ENCODE peak calls at places on chromosomes 4 and X, in six cellular contexts. One of them, this sample, is unnamed.

GRCh38 chrX:129188223-129188622 is 335.1 kb downstream of the SMARCA1 start:
- DNase-seq in PC-3: no peak
- DNase-seq in neural progenitor cell: peak
- DNase-seq in MM.1S: no peak
- DNase-seq in HCT116: no peak
- DNase-seq in SK-N-SH: no peak
- DNase-seq in this sample: no peak

GRCh38 chrX:11100281-11101035 is 10.7 kb upstream of the HCCS start:
- DNase-seq in HCT116: no peak
- DNase-seq in PC-3: peak
- DNase-seq in MM.1S: no peak
- DNase-seq in SK-N-SH: peak
- DNase-seq in neural progenitor cell: peak
- DNase-seq in this sample: peak

GRCh38 chrX:138127314-138127713 is 561.4 kb downstream of the ZIC3 start:
- DNase-seq in SK-N-SH: no peak
- DNase-seq in HCT116: no peak
- DNase-seq in MM.1S: no peak
- DNase-seq in PC-3: peak
- DNase-seq in neural progenitor cell: no peak
- DNase-seq in this sample: peak

GRCh38 chr4:20565075-20565721 is 135.1 kb upstream of the PACRGL start:
- DNase-seq in HCT116: no peak
- DNase-seq in PC-3: no peak
- DNase-seq in SK-N-SH: no peak
- DNase-seq in neural progenitor cell: no peak
- DNase-seq in MM.1S: no peak
- DNase-seq in this sample: no peak

GRCh38 chr4:174199735-174200134 is 83.7 kb downstream of the FBXO8 start:
- DNase-seq in neural progenitor cell: no peak
- DNase-seq in PC-3: no peak
- DNase-seq in SK-N-SH: no peak
- DNase-seq in MM.1S: no peak
- DNase-seq in HCT116: no peak
- DNase-seq in this sample: no peak

GRCh38 chr4:110619401-110620247 is 3.3 kb downstream of the PITX2 start:
- DNase-seq in PC-3: no peak
- DNase-seq in neural progenitor cell: peak
- DNase-seq in HCT116: no peak
- DNase-seq in SK-N-SH: no peak
- DNase-seq in MM.1S: no peak
- DNase-seq in this sample: no peak

GRCh38 chr4:18938343-18939109 is 917.0 kb upstream of the LCORL start:
- DNase-seq in neural progenitor cell: no peak
- DNase-seq in HCT116: no peak
- DNase-seq in SK-N-SH: no peak
- DNase-seq in PC-3: no peak
- DNase-seq in MM.1S: no peak
- DNase-seq in this sample: peak

GRCh38 chrX:723781-724180 is 93.2 kb downstream of the SHOX start:
- DNase-seq in SK-N-SH: no peak
- DNase-seq in neural progenitor cell: no peak
- DNase-seq in MM.1S: no peak
- DNase-seq in PC-3: no peak
- DNase-seq in HCT116: no peak
- DNase-seq in this sample: peak

GRCh38 chr4:38308728-38309315 is 348.6 kb downstream of the PTTG2 start:
- DNase-seq in HCT116: no peak
- DNase-seq in MM.1S: no peak
- DNase-seq in neural progenitor cell: no peak
- DNase-seq in SK-N-SH: no peak
- DNase-seq in PC-3: peak
- DNase-seq in this sample: peak

GRCh38 chr4:156638925-156639605 is 332.5 kb downstream of the PDGFC start:
- DNase-seq in neural progenitor cell: no peak
- DNase-seq in SK-N-SH: no peak
- DNase-seq in PC-3: peak
- DNase-seq in HCT116: no peak
- DNase-seq in MM.1S: no peak
- DNase-seq in this sample: peak

GRCh38 chrX:21907250-21907649 is 33.3 kb upstream of the SMS start:
- DNase-seq in MM.1S: no peak
- DNase-seq in HCT116: no peak
- DNase-seq in PC-3: no peak
- DNase-seq in neural progenitor cell: no peak
- DNase-seq in SK-N-SH: no peak
- DNase-seq in this sample: no peak

GRCh38 chrX:118167361-118167760 is 50.8 kb upstream of the KLHL13 start:
- DNase-seq in neural progenitor cell: no peak
- DNase-seq in PC-3: no peak
- DNase-seq in MM.1S: no peak
- DNase-seq in HCT116: no peak
- DNase-seq in SK-N-SH: no peak
- DNase-seq in this sample: no peak

GRCh38 chrX:152588206-152588605 is 49.5 kb upstream of the GABRQ start:
- DNase-seq in SK-N-SH: no peak
- DNase-seq in neural progenitor cell: no peak
- DNase-seq in HCT116: no peak
- DNase-seq in PC-3: no peak
- DNase-seq in MM.1S: no peak
- DNase-seq in this sample: no peak

GRCh38 chr4:41172772-41173171 is 41.6 kb downstream of the APBB2 start:
- DNase-seq in HCT116: no peak
- DNase-seq in MM.1S: no peak
- DNase-seq in neural progenitor cell: no peak
- DNase-seq in SK-N-SH: no peak
- DNase-seq in PC-3: no peak
- DNase-seq in this sample: no peak

GRCh38 chr4:73727685-73728084 is 12.7 kb upstream of the CXCL8 start:
- DNase-seq in HCT116: no peak
- DNase-seq in PC-3: peak
- DNase-seq in SK-N-SH: no peak
- DNase-seq in neural progenitor cell: no peak
- DNase-seq in MM.1S: no peak
- DNase-seq in this sample: no peak

GRCh38 chr4:16001484-16001858 is 38.5 kb upstream of the FGFBP2 start:
- DNase-seq in HCT116: peak
- DNase-seq in neural progenitor cell: peak
- DNase-seq in MM.1S: peak
- DNase-seq in PC-3: peak
- DNase-seq in SK-N-SH: peak
- DNase-seq in this sample: peak

DNA sequence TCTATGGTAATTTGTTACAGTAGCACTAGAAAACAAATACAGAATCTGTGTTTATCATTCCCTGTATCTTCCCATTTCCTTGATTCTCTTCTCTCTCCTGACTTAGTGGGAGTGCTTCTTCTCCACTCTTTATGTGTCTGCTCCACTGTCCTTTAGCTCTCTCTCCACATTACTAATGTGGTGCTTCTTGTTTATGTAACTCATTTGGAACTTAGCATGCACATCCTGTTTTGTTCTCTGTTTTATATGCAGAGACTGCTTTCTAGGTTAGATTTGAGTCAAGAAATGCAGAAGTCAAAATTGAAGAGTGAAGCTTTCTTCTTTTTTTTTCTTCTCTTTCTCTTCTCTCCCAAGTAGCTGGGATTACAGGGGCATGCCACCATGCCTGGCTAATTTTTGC is 25.9 kb downstream of the ADH1A start:
- DNase-seq in neural progenitor cell: no peak
- DNase-seq in PC-3: no peak
- DNase-seq in HCT116: no peak
- DNase-seq in MM.1S: no peak
- DNase-seq in SK-N-SH: no peak
- DNase-seq in this sample: no peak
- TF ChIP-seq EZH2phosphoT487 in neural progenitor cell: no peak
- TF ChIP-seq EZH2phosphoT487 in PC-3: no peak
- TF ChIP-seq EZH2phosphoT487 in HCT116: no peak
- TF ChIP-seq EZH2phosphoT487 in MM.1S: no peak
- TF ChIP-seq EZH2phosphoT487 in SK-N-SH: no peak
- TF ChIP-seq EZH2phosphoT487 in this sample: no peak

DNA sequence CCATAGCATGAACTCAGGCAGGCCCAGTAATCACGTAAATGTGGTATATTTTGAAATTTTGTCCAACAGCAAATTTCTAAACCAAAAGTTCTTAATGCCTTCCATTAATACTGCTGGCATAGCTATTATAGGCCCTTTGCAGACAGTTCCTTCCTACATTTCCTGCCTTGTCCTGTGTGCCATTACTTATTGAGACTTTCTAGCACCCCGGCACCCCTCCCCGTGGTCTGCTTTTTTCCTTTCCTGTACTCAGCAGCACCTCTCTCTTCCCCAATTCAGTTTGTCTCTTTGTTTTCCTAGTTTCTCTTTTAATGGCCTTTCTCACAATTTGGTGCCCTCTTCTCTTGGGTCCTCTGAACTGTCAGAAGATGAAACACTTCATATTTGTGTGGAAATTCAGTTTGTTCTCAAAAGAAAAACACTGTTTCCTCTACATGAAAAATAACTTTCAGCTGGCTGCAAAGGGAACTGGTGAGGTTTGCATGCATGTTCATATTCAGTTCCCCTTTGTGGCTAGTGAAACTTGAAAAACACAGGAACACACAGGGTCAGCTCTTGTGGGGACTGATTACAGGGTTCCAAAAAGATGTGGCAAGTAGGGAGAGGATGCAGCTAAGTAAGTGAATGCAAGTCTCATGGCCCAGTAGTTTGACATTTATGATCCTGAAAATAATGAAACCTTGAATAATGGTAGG is 17.1 kb downstream of the GPR34 start:
- DNase-seq in neural progenitor cell: no peak
- DNase-seq in MM.1S: peak
- DNase-seq in HCT116: no peak
- DNase-seq in SK-N-SH: no peak
- DNase-seq in PC-3: no peak
- DNase-seq in this sample: no peak
- H3K4me2 ChIP-seq in neural progenitor cell: no peak
- H3K4me2 ChIP-seq in MM.1S: peak
- H3K4me2 ChIP-seq in HCT116: no peak
- H3K4me2 ChIP-seq in SK-N-SH: no peak
- H3K4me2 ChIP-seq in PC-3: no peak
- H3K4me2 ChIP-seq in this sample: no peak

GRCh38 chr4:80192252-80192866 is 4.9 kb upstream of the PRDM8 start:
- DNase-seq in neural progenitor cell: no peak
- DNase-seq in MM.1S: no peak
- DNase-seq in PC-3: no peak
- DNase-seq in HCT116: no peak
- DNase-seq in SK-N-SH: no peak
- DNase-seq in this sample: no peak

GRCh38 chr4:80188457-80188800 is 8.9 kb upstream of the PRDM8 start:
- DNase-seq in MM.1S: no peak
- DNase-seq in PC-3: no peak
- DNase-seq in HCT116: no peak
- DNase-seq in SK-N-SH: no peak
- DNase-seq in neural progenitor cell: no peak
- DNase-seq in this sample: no peak

GRCh38 chr4:80189581-80189955 is 7.7 kb upstream of the PRDM8 start:
- DNase-seq in MM.1S: no peak
- DNase-seq in SK-N-SH: no peak
- DNase-seq in neural progenitor cell: no peak
- DNase-seq in HCT116: no peak
- DNase-seq in PC-3: no peak
- DNase-seq in this sample: no peak

GRCh38 chr4:80188801-80189458 is 8.4 kb upstream of the PRDM8 start:
- DNase-seq in neural progenitor cell: no peak
- DNase-seq in MM.1S: no peak
- DNase-seq in HCT116: no peak
- DNase-seq in PC-3: no peak
- DNase-seq in SK-N-SH: no peak
- DNase-seq in this sample: no peak

DNA sequence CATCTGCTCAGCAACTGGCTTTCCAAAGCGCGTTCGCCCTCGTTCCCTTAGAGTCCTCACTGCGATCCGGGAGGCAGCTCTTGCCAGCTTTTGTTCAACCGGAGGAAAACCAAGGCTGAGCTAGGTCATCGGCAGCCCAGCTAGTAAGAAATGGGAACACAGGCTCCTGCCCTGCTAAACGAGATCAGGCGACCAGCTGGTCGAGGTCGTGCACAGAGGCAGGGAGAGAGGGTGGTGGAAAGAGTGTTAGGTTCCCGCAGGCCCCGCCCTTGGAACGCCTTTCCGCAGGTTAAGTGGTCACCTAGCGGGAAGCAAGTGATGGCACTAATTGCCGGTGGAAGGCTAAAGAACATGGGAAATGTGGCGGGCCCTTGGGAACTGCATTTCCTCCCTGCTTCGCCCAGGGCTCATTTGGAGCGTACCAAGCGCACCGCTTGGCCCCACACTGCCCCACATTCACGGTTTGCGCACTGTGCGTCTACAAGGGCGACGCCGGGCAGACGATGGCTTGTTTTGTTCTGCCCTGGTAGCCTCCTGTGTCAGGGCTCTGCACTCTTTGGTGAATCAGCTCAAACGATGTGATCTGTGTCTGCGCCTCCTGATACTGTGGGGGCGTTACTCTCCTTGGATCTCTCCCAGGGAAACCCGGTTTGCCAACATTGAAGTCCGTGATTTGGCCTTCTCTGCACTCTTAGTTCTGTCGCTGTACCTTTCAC is 7.2 kb upstream of the PRDM8 start:
- DNase-seq in HCT116: no peak
- DNase-seq in PC-3: no peak
- DNase-seq in SK-N-SH: no peak
- DNase-seq in neural progenitor cell: peak
- DNase-seq in MM.1S: no peak
- DNase-seq in this sample: peak
- H3K9ac ChIP-seq in HCT116: no peak
- H3K9ac ChIP-seq in PC-3: no peak
- H3K9ac ChIP-seq in SK-N-SH: no peak
- H3K9ac ChIP-seq in neural progenitor cell: no peak
- H3K9ac ChIP-seq in MM.1S: no peak
- H3K9ac ChIP-seq in this sample: no peak

GRCh38 chrX:23854945-23855344 is 52.8 kb downstream of the APOO start:
- DNase-seq in PC-3: no peak
- DNase-seq in SK-N-SH: no peak
- DNase-seq in HCT116: no peak
- DNase-seq in neural progenitor cell: no peak
- DNase-seq in MM.1S: no peak
- DNase-seq in this sample: peak
- TF ChIP-seq EZH2phosphoT487 in PC-3: no peak
- TF ChIP-seq EZH2phosphoT487 in SK-N-SH: no peak
- TF ChIP-seq EZH2phosphoT487 in HCT116: no peak
- TF ChIP-seq EZH2phosphoT487 in neural progenitor cell: no peak
- TF ChIP-seq EZH2phosphoT487 in MM.1S: no peak
- TF ChIP-seq EZH2phosphoT487 in this sample: no peak

GRCh38 chr4:6513678-6514077 is 41.3 kb upstream of the PPP2R2C start:
- DNase-seq in neural progenitor cell: no peak
- DNase-seq in SK-N-SH: no peak
- DNase-seq in PC-3: no peak
- DNase-seq in MM.1S: no peak
- DNase-seq in HCT116: no peak
- DNase-seq in this sample: no peak

GRCh38 chr4:6516281-6516680 is 43.9 kb upstream of the PPP2R2C start:
- DNase-seq in neural progenitor cell: no peak
- DNase-seq in HCT116: no peak
- DNase-seq in MM.1S: no peak
- DNase-seq in PC-3: no peak
- DNase-seq in SK-N-SH: no peak
- DNase-seq in this sample: no peak

GRCh38 chr4:6517171-6517570 is 44.8 kb upstream of the PPP2R2C start:
- DNase-seq in PC-3: no peak
- DNase-seq in SK-N-SH: no peak
- DNase-seq in neural progenitor cell: no peak
- DNase-seq in MM.1S: no peak
- DNase-seq in HCT116: no peak
- DNase-seq in this sample: no peak

GRCh38 chr4:6520051-6520450 is 47.6 kb upstream of the PPP2R2C start:
- DNase-seq in HCT116: no peak
- DNase-seq in SK-N-SH: no peak
- DNase-seq in MM.1S: no peak
- DNase-seq in neural progenitor cell: no peak
- DNase-seq in PC-3: no peak
- DNase-seq in this sample: no peak

GRCh38 chr4:6516762-6517161 is 44.3 kb upstream of the PPP2R2C start:
- DNase-seq in SK-N-SH: no peak
- DNase-seq in PC-3: no peak
- DNase-seq in HCT116: no peak
- DNase-seq in neural progenitor cell: no peak
- DNase-seq in MM.1S: no peak
- DNase-seq in this sample: no peak
- H3K4me2 ChIP-seq in SK-N-SH: no peak
- H3K4me2 ChIP-seq in PC-3: no peak
- H3K4me2 ChIP-seq in HCT116: no peak
- H3K4me2 ChIP-seq in neural progenitor cell: no peak
- H3K4me2 ChIP-seq in MM.1S: no peak
- H3K4me2 ChIP-seq in this sample: no peak